ENCODE peak calls at places on chromosomes 7 and 10, in ten cellular contexts. B is naive thymus-derived CD8-positive, alpha-beta T cell; T is stimulated activated CD4-positive, alpha-beta T cell treated with anti-CD3 and anti-CD28 coated beads, Interleukin-2, amount 100 ng/mL, for 48 hours; J is activated CD4-positive, alpha-beta T cell treated with anti-CD3 and anti-CD28 coated beads, Interleukin-2, amount 50 U/mL, for 24 hours; C is hepatocyte; F is T-helper 9 cell; Q is LoVo; M is dermis blood vessel endothelial cell; Y is SK-N-SH; V is renal cortical epithelial cell. K is an unnamed sample.

GRCh38 chr10:2851544-2851943 is 215.8 kb upstream of the PFKP start:
- DNase-seq in J (no peak), C (no peak), Y (peak), V (peak), F (no peak), M (no peak), T (no peak), B (no peak), Q (no peak), K (no peak)

GRCh38 chr10:49185213-49185612 is 3.0 kb downstream of the TMEM273 start:
- DNase-seq in B (no peak), Y (no peak), V (no peak), Q (no peak), J (no peak), M (no peak), F (no peak), T (no peak), C (no peak), K (no peak)

GRCh38 chr7:2931034-2931415 is 86.9 kb upstream of the GNA12 start:
- DNase-seq in V (no peak), F (no peak), J (no peak), B (no peak), Q (no peak), Y (no peak), M (no peak), T (no peak), C (no peak), K (no peak)

GRCh38 chr7:139725077-139725476 is 52.7 kb downstream of the HIPK2 start:
- DNase-seq in F (no peak), Q (no peak), B (no peak), J (no peak), Y (no peak), M (peak), T (no peak), C (no peak), V (peak), K (no peak)

GRCh38 chr7:73851410-73852338 is 9.3 kb upstream of the TMEM270 start:
- DNase-seq in Y (no peak), Q (peak), J (no peak), F (no peak), B (no peak), V (peak), M (peak), T (peak), C (peak), K (no peak)

GRCh38 chr7:45701701-45702460 is 127.7 kb downstream of the ADCY1 start:
- DNase-seq in C (no peak), M (no peak), B (no peak), T (no peak), Q (no peak), J (no peak), V (no peak), F (no peak), Y (peak), K (no peak)

GRCh38 chr7:4080954-4081353 is 601.1 kb upstream of the FOXK1 start:
- DNase-seq in J (no peak), V (no peak), B (no peak), Y (no peak), Q (no peak), C (no peak), T (no peak), F (no peak), M (no peak), K (no peak)

GRCh38 chr10:131792809-131793208 is 108.0 kb upstream of the PPP2R2D start:
- DNase-seq in J (no peak), V (no peak), Y (no peak), T (no peak), Q (no peak), B (no peak), C (no peak), F (no peak), M (no peak), K (no peak)

GRCh38 chr10:96991313-96991841 is 159.3 kb downstream of the LCOR start:
- DNase-seq in V (peak), Q (no peak), B (no peak), Y (no peak), M (no peak), T (no peak), C (no peak), J (no peak), F (no peak), K (no peak)

GRCh38 chr7:46080595-46081159 is 159.6 kb upstream of the IGFBP3 start:
- DNase-seq in T (no peak), C (no peak), J (no peak), Q (no peak), F (no peak), B (no peak), Y (no peak), V (peak), M (no peak), K (no peak)